ENCODE peak calls at places on chromosomes 12 and 14, in eight cellular contexts. K is endothelial cell; V is NCI-H524; U is KBM-7; S is sigmoid colon; W is IMR-90; I is WTC11; O is stimulated activated CD8-positive, alpha-beta memory T cell treated with anti-CD3 and anti-CD28 coated beads, Interleukin-2, amount 100 ng/mL, for 1 hour. P is an unnamed sample.

GRCh38 chr14:54760866-54761265 is 141.8 kb downstream of the GCH1 start:
- DNase-seq in K (no peak), V (no peak), U (no peak), S (no peak), W (no peak), I (no peak), O (no peak), P (no peak)

GRCh38 chr14:30706704-30707103 is 84.6 kb downstream of the SCFD1 start:
- DNase-seq in K (no peak), V (no peak), U (no peak), S (no peak), W (no peak), I (no peak), O (no peak), P (no peak)

GRCh38 chr14:93036652-93037341 is 78.9 kb downstream of the ITPK1 start:
- DNase-seq in K (no peak), V (no peak), U (no peak), S (peak), W (no peak), I (no peak), O (no peak), P (no peak)

GRCh38 chr12:116538076-116538591 is 21.0 kb upstream of the MAP1LC3B2 start:
- DNase-seq in K (no peak), V (no peak), U (no peak), S (no peak), W (no peak), I (no peak), O (no peak), P (no peak)

GRCh38 chr12:129190827-129191226 is 337.5 kb downstream of the GLT1D1 start:
- DNase-seq in K (no peak), V (no peak), U (no peak), S (no peak), W (no peak), I (peak), O (no peak), P (no peak)

GRCh38 chr12:28033538-28033915 is 61.0 kb upstream of the PTHLH start:
- DNase-seq in K (no peak), V (no peak), U (no peak), S (no peak), W (peak), I (no peak), O (no peak), P (no peak)

GRCh38 chr14:101473045-101473729 is 88.1 kb upstream of the DIO3 start:
- DNase-seq in K (no peak), V (no peak), U (no peak), S (peak), W (no peak), I (no peak), O (no peak), P (no peak)

GRCh38 chr12:104865080-104865479 is 93.0 kb downstream of the SLC41A2 start:
- DNase-seq in K (no peak), V (no peak), U (peak), S (no peak), W (no peak), I (no peak), O (no peak), P (no peak)

GRCh38 chr12:80189241-80189640 is 89.9 kb downstream of the OTOGL start:
- DNase-seq in K (no peak), V (no peak), U (no peak), S (no peak), W (peak), I (no peak), O (no peak), P (no peak)

GRCh38 chr14:105473677-105474477 is 744 bp upstream of the CRIP2 start:
- DNase-seq in K (peak), V (peak), U (peak), S (peak), W (peak), I (peak), O (peak), P (peak)

GRCh38 chr12:111055181-111055880 is 135.0 kb upstream of the MYL2 start:
- DNase-seq in K (no peak), V (no peak), U (no peak), S (peak), W (no peak), I (no peak), O (no peak), P (no peak)

GRCh38 chr12:105385141-105385540 is 54.6 kb downstream of the C12orf75 start:
- DNase-seq in K (no peak), V (no peak), U (no peak), S (no peak), W (peak), I (no peak), O (no peak), P (no peak)

GRCh38 chr12:2891240-2892053 is 756 bp downstream of the TULP3 start:
- DNase-seq in K (peak), V (no peak), U (no peak), S (peak), W (peak), I (peak), O (peak), P (peak)

GRCh38 chr12:2248901-2249381 is 196.2 kb downstream of the CACNA1C start:
- DNase-seq in K (no peak), V (no peak), U (no peak), S (no peak), W (peak), I (no peak), O (no peak), P (no peak)

GRCh38 chr12:22526836-22527235 is 17.5 kb downstream of the C2CD5 start:
- DNase-seq in K (no peak), V (no peak), U (no peak), S (no peak), W (no peak), I (no peak), O (no peak), P (no peak)

GRCh38 chr12:91778938-91779400 is 366.7 kb downstream of the BTG1 start:
- DNase-seq in K (no peak), V (no peak), U (no peak), S (peak), W (peak), I (no peak), O (peak), P (no peak)

GRCh38 chr12:52969828-52970569 is 21.1 kb downstream of the KRT18 start:
- DNase-seq in K (no peak), V (no peak), U (no peak), S (no peak), W (no peak), I (no peak), O (no peak), P (peak)

GRCh38 chr14:24959791-24960331 is 90.1 kb downstream of the STXBP6 start:
- DNase-seq in K (no peak), V (no peak), U (no peak), S (no peak), W (peak), I (no peak), O (no peak), P (no peak)

GRCh38 chr14:58078068-58078467 is 73.9 kb downstream of the ARMH4 start:
- DNase-seq in K (no peak), V (no peak), U (no peak), S (no peak), W (peak), I (no peak), O (no peak), P (no peak)

GRCh38 chr12:70876952-70877351 is 43.6 kb downstream of the PTPRR start:
- DNase-seq in K (no peak), V (no peak), U (no peak), S (no peak), W (peak), I (no peak), O (no peak), P (no peak)

GRCh38 chr14:32394038-32394437 is 64.9 kb downstream of the AKAP6 start:
- DNase-seq in K (no peak), V (no peak), U (no peak), S (no peak), W (no peak), I (no peak), O (no peak), P (no peak)

GRCh38 chr12:92503029-92503931 is 199.5 kb upstream of the PLEKHG7 start:
- DNase-seq in K (no peak), V (no peak), U (no peak), S (peak), W (no peak), I (no peak), O (no peak), P (peak)

GRCh38 chr12:16238661-16239060 is 38.8 kb downstream of the SLC15A5 start:
- DNase-seq in K (no peak), V (no peak), U (no peak), S (no peak), W (no peak), I (no peak), O (no peak), P (no peak)

GRCh38 chr12:106740813-106741212 is 33.7 kb upstream of the RIC8B start:
- DNase-seq in K (no peak), V (no peak), U (peak), S (no peak), W (no peak), I (no peak), O (no peak), P (no peak)

GRCh38 chr12:29971431-29971830 is 187.7 kb upstream of the TMTC1 start:
- DNase-seq in K (no peak), V (no peak), U (no peak), S (no peak), W (no peak), I (no peak), O (no peak), P (no peak)

GRCh38 chr14:74980746-74981661 is 21.7 kb upstream of the EIF2B2 start:
- DNase-seq in K (no peak), V (peak), U (no peak), S (no peak), W (peak), I (peak), O (no peak), P (peak)

GRCh38 chr12:84912191-84913142 is at the start of gene SLC6A15:
- DNase-seq in K (peak), V (peak), U (no peak), S (peak), W (peak), I (peak), O (no peak), P (peak)

GRCh38 chr14:54108481-54109471 is 152.2 kb upstream of the BMP4 start:
- DNase-seq in K (no peak), V (no peak), U (no peak), S (no peak), W (peak), I (no peak), O (no peak), P (no peak)

GRCh38 chr14:32611752-32612151 is 282.7 kb downstream of the AKAP6 start:
- DNase-seq in K (no peak), V (no peak), U (no peak), S (no peak), W (peak), I (no peak), O (no peak), P (no peak)

P was measured in Right ventricle myocardium superior.